ENCODE peak calls at places on chromosomes 1 and 21, in four cellular contexts. O, M, P and G are unnamed samples.

GRCh38 chr1:37394574-37395464 is 79.6 kb upstream of the ZC3H12A start:
- DNase-seq in O (no peak), M (no peak), P (no peak), G (no peak)

GRCh38 chr1:97488505-97488904 is 432.3 kb downstream of the DPYD start:
- DNase-seq in O (no peak), M (no peak), P (no peak), G (no peak)

GRCh38 chr1:25033828-25034451 is 103.9 kb upstream of the RUNX3 start:
- DNase-seq in O (no peak), P (no peak), M (no peak), G (no peak)

GRCh38 chr1:219312967-219313366 is 139.3 kb downstream of the LYPLAL1 start:
- DNase-seq in P (no peak), O (peak), M (peak), G (peak)

GRCh38 chr1:74396942-74397341 is 115.5 kb downstream of the LRRC53 start:
- DNase-seq in M (no peak), P (no peak), O (peak), G (no peak)

GRCh38 chr1:21814981-21815583 is 3.0 kb downstream of the LDLRAD2 start:
- DNase-seq in M (no peak), P (no peak), O (no peak), G (no peak)

GRCh38 chr21:29105218-29105617 is 25.2 kb upstream of the MAP3K7CL start:
- DNase-seq in O (peak), P (no peak), M (peak), G (no peak)

GRCh38 chr1:44659566-44659965 is 14.7 kb downstream of the TMEM53 start:
- DNase-seq in M (no peak), P (no peak), O (no peak), G (no peak)

GRCh38 chr1:11568687-11569086 is 85.5 kb downstream of the FBXO2 start:
- DNase-seq in P (no peak), M (no peak), O (no peak), G (no peak)

GRCh38 chr1:35702540-35702939 is 16.1 kb downstream of the C1orf216 start:
- DNase-seq in P (no peak), M (no peak), O (no peak), G (no peak)

GRCh38 chr1:26560403-26560780 is 30.8 kb downstream of the RPS6KA1 start:
- DNase-seq in O (no peak), M (no peak), P (no peak), G (no peak)

GRCh38 chr1:221708076-221708571 is 33.8 kb downstream of the DUSP10 start:
- DNase-seq in P (peak), O (no peak), M (no peak), G (no peak)

GRCh38 chr1:245260116-245260882 is 105.5 kb downstream of the KIF26B start:
- DNase-seq in O (no peak), P (no peak), M (no peak), G (no peak)

GRCh38 chr1:155984341-155984740 is 6.0 kb upstream of the ARHGEF2 start:
- DNase-seq in P (no peak), M (no peak), O (no peak), G (no peak)
- TF ChIP-seq MAZ in P (no peak), M (no peak), O (no peak), G (no peak)

DNA sequence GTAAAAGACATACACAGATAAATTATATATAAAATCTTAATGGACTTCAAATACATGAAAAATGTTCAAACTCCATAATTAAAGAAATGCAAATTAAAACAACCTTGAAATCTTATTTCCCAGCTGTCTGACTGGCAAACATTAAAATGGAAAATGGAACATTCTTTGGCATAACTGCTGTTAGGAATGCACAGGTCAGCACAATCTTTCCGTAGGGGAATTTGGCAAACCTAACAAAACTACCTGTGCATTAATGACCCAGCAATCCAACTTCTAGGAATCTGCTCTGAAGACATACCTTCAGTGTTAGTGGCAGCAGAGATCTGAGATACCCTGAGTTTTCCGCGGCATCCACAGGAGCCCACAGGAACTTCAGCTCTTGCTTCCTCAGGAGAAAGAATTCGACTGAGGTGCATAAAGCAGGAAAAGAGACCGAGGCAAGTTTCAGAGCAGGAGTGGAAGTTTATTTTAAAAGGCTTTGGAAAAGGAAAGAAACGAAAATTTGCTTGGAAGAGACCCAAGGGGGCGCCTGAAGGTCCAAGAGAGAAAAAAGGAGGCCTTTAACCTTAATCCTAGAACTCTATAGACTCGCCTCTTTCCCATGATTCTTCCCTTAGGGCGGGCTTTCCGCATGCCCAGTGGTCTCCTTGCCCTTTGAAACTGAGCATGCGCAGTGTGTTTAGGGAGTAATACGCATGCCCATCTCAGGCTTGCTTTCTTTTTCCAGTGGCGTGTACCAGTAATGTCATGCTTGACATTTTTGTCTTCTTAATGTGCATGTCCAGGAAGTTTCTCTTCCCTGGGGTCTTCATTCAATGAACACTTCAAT is 24.8 kb downstream of the LYPD8 start:
- DNase-seq in P (peak), M (no peak), O (no peak), G (peak)
- TF ChIP-seq RAD21 in P (peak), M (no peak), O (no peak), G (no peak)

DNA sequence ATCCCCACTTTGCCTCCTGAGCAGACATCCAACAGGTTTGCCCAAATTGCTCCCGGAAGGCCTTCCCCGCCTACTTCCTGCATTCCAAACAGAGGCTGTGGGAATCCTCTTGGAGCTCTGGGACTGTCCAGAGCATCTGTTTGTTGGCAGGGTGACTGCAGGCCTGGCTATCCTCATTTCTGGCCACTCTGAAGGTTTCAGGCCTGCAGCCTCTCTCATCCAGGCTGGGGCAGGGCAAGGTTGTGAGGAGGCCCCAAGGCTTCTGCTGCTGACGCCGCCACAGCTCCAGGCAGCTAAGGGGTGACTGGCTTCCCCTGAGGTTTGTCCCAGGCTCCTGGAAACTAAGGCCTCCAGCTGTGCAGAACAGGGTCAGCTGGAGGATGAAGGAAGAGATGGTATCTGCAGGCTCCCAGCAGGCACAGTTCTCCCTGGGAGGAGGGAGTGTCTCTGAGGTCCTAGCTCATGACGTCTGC is 11.3 kb downstream of the CDK18 start:
- DNase-seq in M (peak), O (no peak), P (peak), G (no peak)
- TF ChIP-seq MAZ in M (no peak), O (no peak), P (no peak), G (no peak)

DNA sequence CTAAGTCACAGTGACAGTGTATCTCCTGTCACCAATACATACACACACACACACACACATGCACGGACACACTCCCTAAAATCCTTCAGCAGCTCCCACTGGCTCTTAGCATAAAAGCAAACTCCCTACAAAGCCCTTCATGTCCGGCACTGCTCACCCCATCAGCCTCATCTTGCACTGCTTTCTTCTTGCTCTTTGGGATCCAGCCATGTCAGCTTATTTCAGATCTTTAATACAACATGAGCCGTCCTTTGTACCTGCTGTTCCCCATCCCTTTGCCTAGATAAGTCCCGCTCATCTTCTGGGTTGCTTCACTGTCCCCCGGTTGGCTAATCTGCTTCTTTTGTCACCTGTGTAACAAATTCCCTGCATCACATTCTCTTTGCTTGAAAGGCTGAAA is 82.1 kb upstream of the VAV3 start:
- DNase-seq in M (no peak), P (no peak), O (no peak), G (no peak)
- TF ChIP-seq RAD21 in M (no peak), P (no peak), O (no peak), G (no peak)

GRCh38 chr1:238648756-238649155 is 737.6 kb upstream of the CHRM3 start:
- DNase-seq in M (no peak), P (no peak), O (no peak), G (no peak)
- TF ChIP-seq MAZ in M (no peak), P (no peak), O (no peak), G (no peak)

GRCh38 chr1:93692001-93692400 is 10.4 kb upstream of the BCAR3 start:
- DNase-seq in P (no peak), M (no peak), O (no peak), G (no peak)
- TF ChIP-seq RAD21 in P (no peak), M (no peak), O (no peak), G (no peak)

DNA sequence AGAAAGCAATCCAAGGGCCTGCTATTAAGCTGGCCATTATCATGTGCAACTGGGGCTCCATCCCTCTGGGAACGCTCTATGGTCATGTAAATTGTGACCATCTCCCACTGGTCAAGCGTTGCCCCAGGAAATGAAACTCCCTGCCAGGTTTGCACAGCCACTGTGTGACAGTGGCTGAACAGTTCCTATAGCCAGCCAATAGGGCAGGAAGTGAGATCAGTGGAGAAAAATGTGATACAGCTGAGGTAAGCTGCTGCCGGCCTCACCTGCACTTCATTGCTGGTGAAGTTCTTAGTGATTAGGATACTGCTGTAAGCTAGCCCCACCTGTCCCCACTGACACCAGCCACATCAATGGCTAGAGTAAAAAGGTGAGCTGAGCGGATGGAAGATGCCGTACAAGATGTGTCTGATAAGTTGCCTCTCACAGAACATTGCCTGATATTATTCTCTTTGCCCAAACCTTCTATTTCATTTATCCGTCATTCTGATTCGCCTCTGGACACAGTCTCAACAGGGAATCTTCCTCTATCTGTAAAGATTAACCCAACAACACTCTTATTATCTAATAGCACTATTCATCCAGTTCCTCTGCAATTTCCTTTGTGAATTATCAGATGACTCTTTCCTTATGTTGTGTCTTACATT is 38.4 kb upstream of the CDC42BPA start:
- DNase-seq in M (peak), P (no peak), O (no peak), G (peak)
- TF ChIP-seq MAZ in M (no peak), P (no peak), O (no peak), G (no peak)